ENCODE peak calls at places on chromosome 10, in four cellular contexts. B, M, C and I are unnamed samples.

GRCh38 chr10:23293145-23293724 is 51.4 kb downstream of the C10orf67 start:
- DNase-seq in B (peak; percentile 45), M (no peak), C (peak; percentile 66), I (no peak)

GRCh38 chr10:24793648-24794379 is 70.1 kb upstream of the ARHGAP21 start:
- DNase-seq in B (peak; percentile 40), M (no peak), C (no peak), I (no peak)

GRCh38 chr10:3780056-3780765 is 4.8 kb downstream of the KLF6 start:
- DNase-seq in B (peak; percentile 65), M (no peak), C (no peak), I (no peak)

GRCh38 chr10:127193125-127193524 is 3.3 kb downstream of the INSYN2A start:
- DNase-seq in B (no peak), M (no peak), C (no peak), I (no peak)

GRCh38 chr10:34758447-34758996 is 56.6 kb downstream of the PARD3 start:
- DNase-seq in B (peak; percentile 69), M (no peak), C (no peak), I (no peak)

GRCh38 chr10:42552188-42553063 is 85.9 kb downstream of the ZNF33B start:
- DNase-seq in B (peak; percentile 98), M (peak; percentile 94), C (peak; percentile 96), I (peak; percentile 95)

GRCh38 chr10:117920956-117921355 is 125.8 kb downstream of the RAB11FIP2 start:
- DNase-seq in B (no peak), M (no peak), C (no peak), I (no peak)

GRCh38 chr10:13165177-13165576 is 3.8 kb downstream of the MCM10 start:
- DNase-seq in B (no peak), M (no peak), C (no peak), I (no peak)

GRCh38 chr10:68043030-68043429 is 32.1 kb downstream of the HERC4 start:
- DNase-seq in B (no peak), M (no peak), C (no peak), I (no peak)

GRCh38 chr10:51706225-51706624 is 6.8 kb upstream of the CSTF2T start:
- DNase-seq in B (peak; percentile 92), M (no peak), C (no peak), I (no peak)

GRCh38 chr10:109968954-109969644 is 38.7 kb upstream of the ADD3 start:
- DNase-seq in B (no peak), M (no peak), C (no peak), I (no peak)

GRCh38 chr10:132369636-132370185 is 27.3 kb upstream of the PWWP2B start:
- DNase-seq in B (no peak), M (peak; percentile 23), C (no peak), I (peak; percentile 28)

GRCh38 chr10:89745903-89746302 is 44.5 kb downstream of the KIF20B start:
- DNase-seq in B (no peak), M (no peak), C (no peak), I (peak; percentile 30)

GRCh38 chr10:59949608-59950007 is 43.3 kb upstream of the CCDC6 start:
- DNase-seq in B (no peak), M (no peak), C (no peak), I (no peak)

GRCh38 chr10:55742487-55742886 is 618.6 kb downstream of the ZWINT start:
- DNase-seq in B (no peak), M (no peak), C (no peak), I (no peak)

GRCh38 chr10:88386204-88386877 is 196.8 kb downstream of the RNLS start:
- DNase-seq in B (peak; percentile 34), M (no peak), C (no peak), I (no peak)

GRCh38 chr10:28788252-28788651 is 110.9 kb downstream of the BAMBI start:
- DNase-seq in B (no peak), M (no peak), C (no peak), I (no peak)

GRCh38 chr10:78199019-78199418 is 165.4 kb downstream of the RPS24 start:
- DNase-seq in B (no peak), M (no peak), C (no peak), I (no peak)
- TF ChIP-seq CTCF in B (no peak), M (no peak), C (no peak), I (no peak)

GRCh38 chr10:91210014-91210413 is 10.4 kb upstream of the PCGF5 start:
- DNase-seq in B (no peak), M (no peak), C (no peak), I (no peak)

GRCh38 chr10:91211675-91212074 is 8.8 kb upstream of the PCGF5 start:
- DNase-seq in B (no peak), M (no peak), C (no peak), I (no peak)

GRCh38 chr10:91206837-91207474 is 13.5 kb upstream of the PCGF5 start:
- DNase-seq in B (no peak), M (no peak), C (no peak), I (no peak)

GRCh38 chr10:91208645-91209044 is 11.8 kb upstream of the PCGF5 start:
- DNase-seq in B (no peak), M (no peak), C (no peak), I (no peak)

GRCh38 chr10:91210435-91210834 is 10.0 kb upstream of the PCGF5 start:
- DNase-seq in B (no peak), M (no peak), C (no peak), I (no peak)
- TF ChIP-seq CTCF in B (no peak), M (no peak), C (no peak), I (no peak)

DNA sequence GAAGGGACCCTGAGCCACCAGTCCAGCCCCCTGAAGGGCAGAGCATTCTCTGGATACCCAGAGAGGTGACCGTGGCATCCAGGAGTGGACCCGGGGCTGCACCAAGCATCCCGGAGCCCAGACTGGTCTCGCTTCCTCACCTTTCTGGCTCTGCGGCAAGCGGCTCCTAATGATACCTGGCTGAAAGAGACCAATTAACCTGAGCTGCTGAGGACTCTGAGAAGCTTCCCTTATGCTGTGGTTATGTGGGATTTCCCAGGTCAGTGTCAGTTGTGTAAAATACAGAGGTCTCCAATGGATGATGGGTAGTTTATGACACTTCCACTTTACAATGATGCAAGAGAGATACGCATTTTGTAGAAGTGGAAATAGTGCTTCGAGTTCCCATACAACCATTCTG is 51.5 kb downstream of the PFKFB3 start:
- DNase-seq in B (no peak), M (no peak), C (no peak), I (no peak)
- TF ChIP-seq CTCF in B (no peak), M (no peak), C (no peak), I (no peak)

DNA sequence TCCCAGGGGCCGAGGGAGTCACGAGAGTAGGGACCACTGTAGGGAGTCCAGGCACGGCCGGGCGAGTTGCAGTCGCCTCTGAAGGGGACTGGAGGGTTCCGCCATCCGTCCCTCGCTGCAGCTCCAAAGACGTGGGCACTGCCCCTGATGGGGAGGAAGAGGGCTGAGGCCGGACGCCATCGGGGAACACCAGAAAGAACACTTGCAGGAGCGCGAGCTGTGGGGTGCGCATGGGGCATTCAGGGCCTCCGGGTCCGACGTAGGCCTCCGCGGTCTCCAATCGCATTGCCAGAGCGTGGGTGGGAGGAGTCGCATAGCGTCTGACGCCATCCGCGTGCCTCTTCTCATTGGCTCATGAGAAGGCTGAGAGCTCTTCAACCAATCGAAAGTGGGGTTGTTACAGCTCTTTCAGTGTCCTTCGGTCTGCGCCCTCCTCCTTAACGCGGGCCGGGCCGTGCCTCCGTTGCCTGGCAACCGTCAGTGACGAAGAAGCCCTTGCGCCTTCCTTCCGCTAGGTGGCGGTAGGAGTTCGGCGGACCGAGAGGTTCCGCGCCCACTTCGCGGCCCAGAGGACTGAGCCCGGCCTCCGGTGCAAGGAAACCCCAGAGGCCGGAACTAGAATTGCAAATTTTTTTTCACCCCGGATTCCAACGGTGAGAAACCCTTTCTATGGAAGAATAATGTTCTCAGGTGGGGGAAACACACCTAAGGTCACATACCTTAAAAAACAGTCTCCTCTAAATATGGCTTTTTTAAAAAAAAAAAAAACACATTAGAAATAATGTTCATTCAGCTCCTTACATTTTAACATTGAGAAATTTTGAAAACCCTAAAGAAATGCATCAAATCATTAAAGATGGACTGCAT is at the start of gene TCTN3:
- DNase-seq in B (peak; percentile 100), M (peak; percentile 98), C (peak; percentile 95), I (peak; percentile 97)
- TF ChIP-seq CTCF in B (peak; percentile 96), M (peak; percentile 99), C (peak; percentile 100), I (peak; percentile 99)

GRCh38 chr10:62633976-62634375 is 170.5 kb upstream of the ADO start:
- DNase-seq in B (no peak), M (no peak), C (no peak), I (no peak)
- TF ChIP-seq CTCF in B (no peak), M (no peak), C (no peak), I (no peak)

GRCh38 chr10:108358912-108359311 is 1194.4 kb upstream of the SORCS1 start:
- DNase-seq in B (peak; percentile 86), M (peak; percentile 66), C (no peak), I (no peak)
- TF ChIP-seq CTCF in B (peak; percentile 9), M (peak; percentile 66), C (no peak), I (peak; percentile 11)

GRCh38 chr10:123140164-123140982 is 4.6 kb downstream of the HMX3 start:
- DNase-seq in B (no peak), M (no peak), C (peak; percentile 55), I (no peak)
- TF ChIP-seq CTCF in B (no peak), M (no peak), C (no peak), I (no peak)

GRCh38 chr10:8066146-8066545 is 11.7 kb downstream of the GATA3 start:
- DNase-seq in B (no peak), M (no peak), C (no peak), I (no peak)

GRCh38 chr10:8065651-8066050 is 11.2 kb downstream of the GATA3 start:
- DNase-seq in B (no peak), M (no peak), C (no peak), I (no peak)

GRCh38 chr10:8064436-8064835 is 9.9 kb downstream of the GATA3 start:
- DNase-seq in B (no peak), M (no peak), C (no peak), I (no peak)

GRCh38 chr10:8069108-8069507 is 14.6 kb downstream of the GATA3 start:
- DNase-seq in B (no peak), M (no peak), C (no peak), I (no peak)

GRCh38 chr10:8066797-8067196 is 12.3 kb downstream of the GATA3 start:
- DNase-seq in B (no peak), M (no peak), C (no peak), I (no peak)
- TF ChIP-seq CTCF in B (no peak), M (no peak), C (no peak), I (no peak)